ENCODE peak calls at places on chromosomes 3 and 15, in six cellular contexts. I, O, Y, M, F and C are unnamed samples.
A peak's percentile ranks its signal among the peaks of the same experiment; 100 is the strongest.

GRCh38 chr3:54703906-54704305 is 224.0 kb downstream of the LRTM1 start:
- DNase-seq in I (no peak), O (no peak), Y (no peak), M (no peak), F (no peak), C (no peak)

GRCh38 chr3:138774529-138775253 is 60.0 kb downstream of the PIK3CB start:
- DNase-seq in I (peak; percentile 97), O (peak; percentile 52), Y (peak; percentile 99), M (no peak), F (peak; percentile 73), C (peak; percentile 97)

GRCh38 chr15:49320337-49320736 is 102.7 kb upstream of the FGF7 start:
- DNase-seq in I (no peak), O (no peak), Y (no peak), M (no peak), F (no peak), C (no peak)

GRCh38 chr3:31444220-31445142 is 88.2 kb upstream of the STT3B start:
- DNase-seq in I (no peak), O (no peak), Y (no peak), M (no peak), F (no peak), C (no peak)

GRCh38 chr3:113495035-113495434 is 19.9 kb downstream of the SPICE1 start:
- DNase-seq in I (peak; percentile 8), O (peak; percentile 10), Y (peak; percentile 17), M (no peak), F (peak; percentile 37), C (peak; percentile 65)

GRCh38 chr3:95758707-95759106 is 1055.7 kb upstream of the EPHA6 start:
- DNase-seq in I (no peak), O (no peak), Y (no peak), M (no peak), F (no peak), C (no peak)

GRCh38 chr15:64919721-64920120 is 8.0 kb downstream of the ANKDD1A start:
- DNase-seq in I (no peak), O (no peak), Y (no peak), M (no peak), F (no peak), C (no peak)

GRCh38 chr3:173644086-173645082 is 246.8 kb downstream of the NLGN1 start:
- DNase-seq in I (no peak), O (no peak), Y (no peak), M (no peak), F (no peak), C (no peak)

GRCh38 chr3:145936986-145937385 is 224.0 kb downstream of the PLOD2 start:
- DNase-seq in I (no peak), O (no peak), Y (peak; percentile 87), M (no peak), F (no peak), C (no peak)

GRCh38 chr15:51837784-51838183 is 8.3 kb downstream of the TMOD3 start:
- DNase-seq in I (peak; percentile 66), O (no peak), Y (no peak), M (no peak), F (no peak), C (no peak)

GRCh38 chr15:100330221-100330620 is 11.6 kb downstream of the ADAMTS17 start:
- DNase-seq in I (no peak), O (no peak), Y (no peak), M (no peak), F (no peak), C (no peak)

GRCh38 chr3:183188895-183189462 is 26.4 kb upstream of the LAMP3 start:
- DNase-seq in I (peak; percentile 36), O (peak; percentile 30), Y (peak; percentile 10), M (peak; percentile 41), F (no peak), C (no peak)

GRCh38 chr3:124923833-124924232 is 10.7 kb downstream of the MUC13 start:
- DNase-seq in I (no peak), O (no peak), Y (peak; percentile 21), M (no peak), F (no peak), C (peak; percentile 15)

GRCh38 chr15:52288051-52288942 is 7.3 kb downstream of the MYO5C start:
- DNase-seq in I (peak; percentile 89), O (no peak), Y (no peak), M (no peak), F (peak; percentile 94), C (no peak)

GRCh38 chr3:194364652-194365434 is 4.7 kb downstream of the LRRC15 start:
- DNase-seq in I (peak; percentile 80), O (no peak), Y (peak; percentile 42), M (no peak), F (no peak), C (no peak)

GRCh38 chr3:52682016-52682415 is 3.7 kb downstream of the PBRM1 start:
- DNase-seq in I (peak; percentile 71), O (peak; percentile 3), Y (peak; percentile 88), M (no peak), F (no peak), C (peak; percentile 76)

GRCh38 chr3:181252626-181253025 is 263.1 kb upstream of the DNAJC19 start:
- DNase-seq in I (no peak), O (no peak), Y (no peak), M (no peak), F (no peak), C (no peak)

GRCh38 chr15:77107531-77108355 is 36.8 kb upstream of the TSPAN3 start:
- DNase-seq in I (peak; percentile 22), O (peak; percentile 53), Y (peak; percentile 34), M (peak; percentile 51), F (peak; percentile 50), C (peak; percentile 49)

GRCh38 chr3:183828538-183828870 is 3.1 kb upstream of the MAP6D1 start:
- DNase-seq in I (no peak), O (no peak), Y (no peak), M (no peak), F (no peak), C (no peak)

GRCh38 chr15:89247441-89247840 is 3.7 kb downstream of the FANCI start:
- DNase-seq in I (no peak), O (no peak), Y (no peak), M (no peak), F (no peak), C (no peak)

GRCh38 chr3:185267193-185267592 is 13.3 kb upstream of the EHHADH start:
- DNase-seq in I (no peak), O (no peak), Y (no peak), M (no peak), F (no peak), C (no peak)

GRCh38 chr3:57164217-57164605 is 942 bp downstream of the IL17RD start:
- DNase-seq in I (peak; percentile 23), O (no peak), Y (no peak), M (peak; percentile 20), F (no peak), C (peak; percentile 34)

GRCh38 chr3:38579551-38580449 is 69.7 kb downstream of the SCN5A start:
- DNase-seq in I (no peak), O (peak; percentile 7), Y (peak; percentile 11), M (no peak), F (no peak), C (no peak)

GRCh38 chr3:37579181-37579580 is 282.5 kb upstream of the CTDSPL start:
- DNase-seq in I (no peak), O (no peak), Y (no peak), M (no peak), F (no peak), C (no peak)

GRCh38 chr15:94331731-94332130 is 100.4 kb downstream of the MCTP2 start:
- DNase-seq in I (no peak), O (no peak), Y (no peak), M (no peak), F (no peak), C (no peak)

GRCh38 chr3:114872588-114872987 is 274.5 kb downstream of the ZBTB20 start:
- DNase-seq in I (no peak), O (no peak), Y (no peak), M (no peak), F (no peak), C (no peak)

GRCh38 chr3:193225726-193226125 is 15.3 kb upstream of the PLAAT1 start:
- DNase-seq in I (no peak), O (no peak), Y (no peak), M (no peak), F (no peak), C (no peak)

GRCh38 chr3:42224658-42225421 is 41.1 kb downstream of the CCK start:
- DNase-seq in I (no peak), O (no peak), Y (peak; percentile 35), M (no peak), F (no peak), C (no peak)

GRCh38 chr15:66698318-66698961 is 3.6 kb upstream of the SMAD6 start:
- DNase-seq in I (peak; percentile 73), O (peak; percentile 28), Y (peak; percentile 64), M (peak; percentile 57), F (peak; percentile 76), C (peak; percentile 79)

GRCh38 chr15:67370206-67370954 is 115.8 kb downstream of the IQCH start:
- DNase-seq in I (no peak), O (no peak), Y (no peak), M (no peak), F (no peak), C (no peak)

GRCh38 chr3:72818092-72818721 is 30.0 kb downstream of the SHQ1 start:
- DNase-seq in I (no peak), O (no peak), Y (peak; percentile 23), M (no peak), F (no peak), C (no peak)

GRCh38 chr3:44942202-44942921 is 33.6 kb downstream of the ZDHHC3 start:
- DNase-seq in I (peak; percentile 15), O (no peak), Y (peak; percentile 83), M (no peak), F (no peak), C (peak; percentile 77)

GRCh38 chr3:142595581-142595950 is 627 bp upstream of the PLS1 start:
- DNase-seq in I (peak; percentile 88), O (no peak), Y (peak; percentile 64), M (no peak), F (peak; percentile 77), C (peak; percentile 66)

GRCh38 chr3:34111361-34111760 is 312.9 kb downstream of the PDCD6IP start:
- DNase-seq in I (no peak), O (no peak), Y (no peak), M (no peak), F (no peak), C (no peak)

GRCh38 chr3:73740041-73740440 is 115.3 kb upstream of the PDZRN3 start:
- DNase-seq in I (no peak), O (no peak), Y (no peak), M (no peak), F (no peak), C (no peak)

GRCh38 chr3:42473083-42473932 is 29.1 kb upstream of the VIPR1 start:
- DNase-seq in I (peak; percentile 82), O (no peak), Y (no peak), M (no peak), F (no peak), C (no peak)

GRCh38 chr3:70000563-70001081 is 1.1 kb downstream of the SAMMSON start:
- DNase-seq in I (no peak), O (peak; percentile 68), Y (no peak), M (peak; percentile 31), F (no peak), C (no peak)